ENCODE peak calls at places on chromosomes 1 and 21, in six cellular contexts. M is endodermal cell; Z is CD4-positive, alpha-beta T cell; E is body of pancreas; P is cardiac fibroblast; F is upper lobe of right lung. N is an unnamed sample.

GRCh38 chr1:169595764-169596711 is 9.8 kb upstream of the F5 start:
- DNase-seq in Z (no peak), E (no peak), F (no peak), M (peak), P (peak), N (no peak)

GRCh38 chr1:36160949-36161485 is 5.1 kb downstream of the MAP7D1 start:
- DNase-seq in Z (peak), M (peak), E (peak), P (peak), F (peak), N (no peak)

GRCh38 chr1:175317309-175317708 is 124.7 kb upstream of the KIAA0040 start:
- DNase-seq in F (no peak), Z (no peak), E (no peak), M (peak), P (no peak), N (no peak)

GRCh38 chr1:71311396-71311795 is 230.6 kb upstream of the ZRANB2 start:
- DNase-seq in F (no peak), Z (no peak), M (no peak), E (no peak), P (no peak), N (no peak)

GRCh38 chr1:205061665-205062069 is 18.7 kb downstream of the CNTN2 start:
- DNase-seq in E (peak), Z (peak), M (peak), P (peak), F (peak), N (peak)

GRCh38 chr1:10692401-10693021 is 103.9 kb downstream of the CASZ1 start:
- DNase-seq in F (peak), P (no peak), E (peak), M (no peak), Z (peak), N (peak)

GRCh38 chr1:175192630-175193338 is at the start of gene KIAA0040:
- DNase-seq in P (peak), F (peak), M (peak), Z (peak), E (peak), N (peak)

GRCh38 chr1:108598340-108598739 is 38.4 kb downstream of the EEIG2 start:
- DNase-seq in F (no peak), M (no peak), E (no peak), Z (no peak), P (no peak), N (no peak)

GRCh38 chr1:155940993-155941844 is at the start of gene RXFP4:
- DNase-seq in E (no peak), F (peak), Z (no peak), P (peak), M (peak), N (peak)

GRCh38 chr1:147785794-147786506 is 25.5 kb upstream of the GJA5 start:
- DNase-seq in M (no peak), E (no peak), Z (no peak), P (no peak), F (no peak), N (no peak)

GRCh38 chr1:236460103-236460502 is 63.7 kb upstream of the LGALS8 start:
- DNase-seq in P (no peak), E (no peak), M (no peak), F (no peak), Z (no peak), N (no peak)

GRCh38 chr1:216064643-216065042 is 358.6 kb downstream of the USH2A start:
- DNase-seq in F (no peak), P (no peak), M (no peak), E (no peak), Z (no peak), N (no peak)

GRCh38 chr1:38028671-38029070 is 16.1 kb downstream of the UTP11 start:
- DNase-seq in M (peak), F (no peak), Z (no peak), E (no peak), P (no peak), N (no peak)

GRCh38 chr1:201309420-201309819 is 26.1 kb downstream of the PKP1 start:
- DNase-seq in E (peak), P (peak), Z (no peak), M (peak), F (peak), N (no peak)

GRCh38 chr1:214280386-214281029 is 451 bp upstream of the SMYD2 start:
- DNase-seq in P (peak), Z (no peak), M (peak), F (peak), E (peak), N (no peak)

GRCh38 chr1:33338495-33339211 is 17.8 kb upstream of the A3GALT2 start:
- DNase-seq in F (no peak), M (peak), P (peak), E (peak), Z (no peak), N (no peak)

GRCh38 chr1:39812913-39813312 is 24.2 kb upstream of the BMP8B start:
- DNase-seq in Z (no peak), E (no peak), M (no peak), P (no peak), F (peak), N (no peak)

GRCh38 chr21:31266241-31266640 is 77.8 kb downstream of the TIAM1 start:
- DNase-seq in F (no peak), E (no peak), Z (no peak), P (no peak), M (no peak), N (no peak)

GRCh38 chr1:63362073-63362472 is 5.4 kb upstream of the ALG6 start:
- DNase-seq in P (no peak), F (no peak), Z (no peak), E (no peak), M (no peak), N (no peak)

GRCh38 chr1:58783090-58783992 is 506 bp downstream of the JUN start:
- DNase-seq in E (peak), Z (peak), P (peak), M (peak), F (peak), N (peak)

GRCh38 chr1:22132517-22133235 is 10.2 kb downstream of the WNT4 start:
- DNase-seq in E (no peak), Z (no peak), M (no peak), P (peak), F (no peak), N (no peak)

GRCh38 chr1:3351300-3352083 is 103.0 kb upstream of the ARHGEF16 start:
- DNase-seq in M (no peak), E (no peak), Z (no peak), F (no peak), P (no peak), N (no peak)
- TF ChIP-seq CTCF in M (no peak), E (no peak), Z (no peak), F (no peak), P (no peak), N (no peak)

GRCh38 chr1:31003613-31004230 is 61.8 kb downstream of the PUM1 start:
- DNase-seq in Z (no peak), E (no peak), P (no peak), M (no peak), F (no peak), N (no peak)

GRCh38 chr1:30995990-30996612 is 69.4 kb downstream of the PUM1 start:
- DNase-seq in E (no peak), P (no peak), M (no peak), Z (no peak), F (no peak), N (no peak)

GRCh38 chr1:30997463-30998057 is 68.0 kb downstream of the PUM1 start:
- DNase-seq in Z (no peak), M (no peak), F (no peak), P (no peak), E (no peak), N (no peak)

GRCh38 chr1:30998887-30999286 is 66.6 kb downstream of the PUM1 start:
- DNase-seq in M (no peak), F (no peak), Z (no peak), P (no peak), E (no peak), N (no peak)

GRCh38 chr1:30998171-30998570 is 67.3 kb downstream of the PUM1 start:
- DNase-seq in F (no peak), E (no peak), P (no peak), Z (no peak), M (no peak), N (no peak)
- TF ChIP-seq CTCF in F (no peak), E (no peak), P (no peak), Z (no peak), M (no peak), N (no peak)

GRCh38 chr1:93815738-93816110 is 63.3 kb downstream of the DNTTIP2 start:
- DNase-seq in F (no peak), M (no peak), P (no peak), E (no peak), Z (no peak), N (no peak)

GRCh38 chr1:93813076-93813475 is 65.9 kb downstream of the DNTTIP2 start:
- DNase-seq in M (no peak), Z (no peak), E (no peak), P (no peak), F (no peak), N (no peak)

GRCh38 chr1:93811646-93812045 is 67.4 kb downstream of the DNTTIP2 start:
- DNase-seq in F (no peak), Z (no peak), E (no peak), M (peak), P (peak), N (no peak)

GRCh38 chr1:93814795-93815737 is 63.9 kb downstream of the DNTTIP2 start:
- DNase-seq in F (no peak), Z (no peak), M (peak), E (no peak), P (no peak), N (no peak)

DNA sequence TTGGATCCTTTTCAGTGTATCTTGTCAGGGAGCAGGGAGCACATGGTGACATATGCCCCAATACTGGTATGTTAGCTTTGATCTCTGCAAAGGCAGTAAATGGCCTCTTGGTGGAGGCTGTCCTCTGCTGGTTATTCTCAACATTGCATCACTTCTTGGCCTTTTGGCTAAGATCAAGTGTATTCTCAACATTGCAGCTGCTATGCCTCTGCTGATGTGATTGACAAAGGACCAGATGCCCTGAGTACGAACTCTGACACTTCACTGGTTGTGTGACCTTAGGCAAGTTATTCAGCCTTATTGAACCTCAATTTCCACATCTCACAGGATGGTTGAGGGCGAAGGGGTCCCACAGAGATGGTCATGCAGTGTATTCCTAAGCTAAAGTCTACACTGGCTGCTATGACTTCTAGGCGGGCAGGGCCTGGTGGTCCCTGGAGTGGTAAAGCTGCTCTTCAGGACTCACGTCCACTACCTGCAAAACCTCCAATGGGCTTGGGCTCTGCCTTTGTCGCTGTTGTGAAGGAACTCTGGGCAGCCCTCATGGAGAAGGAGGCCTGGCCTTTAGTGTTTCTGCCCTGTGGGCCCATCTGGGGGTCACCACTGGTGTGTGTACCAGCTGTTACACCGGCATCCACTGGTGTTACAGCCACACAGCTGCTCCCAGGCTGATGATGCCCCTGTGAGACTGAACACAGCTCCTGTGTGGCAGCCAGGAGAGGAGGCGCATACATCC is 64.8 kb downstream of the DNTTIP2 start:
- DNase-seq in E (peak), F (no peak), M (peak), P (peak), Z (no peak), N (no peak)
- TF ChIP-seq CTCF in E (peak), F (peak), M (peak), P (peak), Z (peak), N (peak)

GRCh38 chr21:45356251-45356650 is 48.7 kb upstream of the COL18A1 start:
- DNase-seq in E (no peak), F (no peak), M (peak), Z (no peak), P (no peak), N (no peak)
- TF ChIP-seq CTCF in E (no peak), F (no peak), M (peak), Z (no peak), P (no peak), N (no peak)

GRCh38 chr1:160550572-160551034 is 27.5 kb upstream of the SLAMF6 start:
- DNase-seq in E (no peak), M (peak), Z (peak), F (peak), P (no peak), N (no peak)
- TF ChIP-seq CTCF in E (no peak), M (peak), Z (peak), F (peak), P (no peak), N (no peak)

DNA sequence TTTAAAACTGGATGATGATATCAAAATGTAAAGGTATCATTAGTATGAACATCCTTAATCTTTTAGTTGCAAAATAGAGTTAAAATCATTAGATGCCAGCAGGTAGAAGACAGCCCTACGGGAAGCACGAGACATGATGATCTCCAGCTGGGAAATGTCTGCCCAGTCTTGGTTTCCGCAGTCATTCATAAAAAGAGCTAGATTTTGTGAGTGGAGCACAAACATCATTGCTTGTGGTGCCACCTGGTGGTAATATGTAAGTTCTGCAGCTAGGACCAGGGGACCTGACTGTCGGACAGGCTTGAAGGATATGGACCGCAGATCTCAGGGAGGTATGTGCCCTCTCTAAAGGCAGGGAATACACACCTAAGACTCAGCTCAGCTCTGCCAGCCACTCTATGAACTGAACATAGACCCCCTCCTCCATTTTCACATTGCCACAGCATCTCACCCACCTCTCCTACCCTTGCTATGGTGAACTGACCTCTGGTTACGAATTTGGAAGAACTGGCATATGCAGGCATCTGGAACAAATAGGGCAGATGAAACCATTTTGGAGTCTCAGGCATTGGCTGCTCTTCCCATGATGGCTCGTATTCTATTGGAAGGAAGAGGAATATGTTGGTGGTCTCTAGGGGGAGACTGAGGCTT is 9.2 kb downstream of the FCMR start:
- DNase-seq in Z (peak), P (peak), E (peak), F (no peak), M (peak), N (no peak)
- TF ChIP-seq CTCF in Z (peak), P (peak), E (peak), F (peak), M (peak), N (peak)

DNA sequence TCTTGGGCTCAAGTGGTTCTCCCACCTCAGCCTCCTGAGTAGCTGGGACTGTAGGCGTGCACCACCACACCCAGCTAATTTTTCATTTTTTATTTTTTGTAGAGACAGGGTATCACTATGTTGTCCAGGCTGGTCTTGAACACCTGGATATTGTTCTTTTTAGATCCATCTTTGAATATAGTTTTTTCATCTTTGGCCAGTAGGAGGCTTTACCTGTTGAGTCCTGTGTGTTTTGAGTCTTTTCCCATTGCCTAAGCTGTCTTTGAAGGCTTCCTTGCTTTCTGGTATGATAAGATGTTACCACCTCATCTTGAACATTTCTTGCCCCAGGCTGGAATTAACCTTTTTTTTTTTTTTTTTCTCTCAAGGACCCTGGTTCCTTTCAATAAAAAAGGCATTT is 387.8 kb upstream of the RUNX1 start:
- DNase-seq in F (no peak), P (no peak), M (no peak), Z (no peak), E (no peak), N (no peak)
- TF ChIP-seq CTCF in F (no peak), P (no peak), M (peak), Z (no peak), E (no peak), N (no peak)

GRCh38 chr21:38790961-38791360 is 14.8 kb upstream of the ETS2 start:
- DNase-seq in Z (no peak), M (no peak), F (no peak), E (no peak), P (no peak), N (no peak)
- TF ChIP-seq CTCF in Z (no peak), M (no peak), F (no peak), E (no peak), P (no peak), N (no peak)

GRCh38 chr21:14382835-14383595 is at the start of gene HSPA13:
- DNase-seq in P (peak), E (peak), Z (peak), M (peak), F (peak), N (peak)
- TF ChIP-seq CTCF in P (no peak), E (no peak), Z (no peak), M (peak), F (no peak), N (no peak)